ENCODE peak calls at places on chromosomes 6 and 20, in six cellular contexts. R is cardiac muscle cell, Z is pancreas, Q is GM23248, N is cardiac fibroblast, B is fibroblast of lung. W is an unnamed sample.

GRCh38 chr6:32196682-32197616 is 4.5 kb upstream of the GPSM3 start:
- DNase-seq in R (no peak), B (no peak), Q (peak; percentile 45), N (peak; percentile 28), Z (no peak), W (peak; percentile 38)

GRCh38 chr6:36272234-36272633 is 2.4 kb downstream of the PNPLA1 start:
- DNase-seq in Q (no peak), Z (no peak), R (no peak), N (no peak), B (no peak), W (no peak)

GRCh38 chr6:34517461-34517868 is 38.7 kb downstream of the SPDEF start:
- DNase-seq in N (no peak), Q (no peak), R (no peak), B (no peak), Z (no peak), W (no peak)

GRCh38 chr6:108564178-108564577 is 3.5 kb downstream of the FOXO3 start:
- DNase-seq in N (peak; percentile 97), Z (no peak), Q (peak; percentile 95), B (peak; percentile 93), R (no peak), W (peak; percentile 79)

GRCh38 chr6:150267686-150268561 is 100.9 kb upstream of the IYD start:
- DNase-seq in B (peak; percentile 52), R (no peak), N (peak; percentile 74), Z (no peak), Q (peak; percentile 96), W (peak; percentile 74)

GRCh38 chr20:37475258-37475657 is 45.8 kb upstream of the NNAT start:
- DNase-seq in B (no peak), Z (no peak), Q (no peak), N (no peak), R (no peak), W (no peak)

GRCh38 chr6:25341923-25342619 is 62.9 kb downstream of the CARMIL1 start:
- DNase-seq in B (no peak), Z (no peak), Q (no peak), R (no peak), N (no peak), W (no peak)

GRCh38 chr20:50475879-50476292 is 34.3 kb upstream of the PTPN1 start:
- DNase-seq in R (no peak), Q (peak; percentile 44), N (peak; percentile 61), B (peak; percentile 61), Z (no peak), W (peak; percentile 65)

GRCh38 chr6:47810885-47811284 is 29.1 kb downstream of the OPN5 start:
- DNase-seq in Q (no peak), Z (no peak), N (no peak), R (no peak), B (no peak), W (no peak)

GRCh38 chr6:52590634-52590985 is 13.8 kb upstream of the TRAM2 start:
- DNase-seq in R (no peak), Z (no peak), Q (peak; percentile 87), B (peak; percentile 71), N (peak; percentile 93), W (peak; percentile 82)

GRCh38 chr6:145544031-145544430 is 191.3 kb downstream of the EPM2A start:
- DNase-seq in N (peak; percentile 84), Q (peak; percentile 74), Z (no peak), R (no peak), B (peak; percentile 76), W (peak; percentile 65)

GRCh38 chr6:21601341-21601740 is 7.8 kb downstream of the SOX4 start:
- DNase-seq in B (no peak), R (no peak), N (no peak), Z (no peak), Q (no peak), W (no peak)

GRCh38 chr6:9292975-9293374 is 857.6 kb upstream of the SLC35B3 start:
- DNase-seq in Z (no peak), N (no peak), Q (no peak), R (no peak), B (peak; percentile 15), W (peak; percentile 3)

GRCh38 chr6:38212579-38212978 is 393.1 kb downstream of the ZFAND3 start:
- DNase-seq in N (peak; percentile 24), Q (no peak), Z (no peak), B (no peak), R (peak; percentile 10), W (no peak)

GRCh38 chr20:31713312-31714049 is 9.2 kb downstream of the BCL2L1 start:
- DNase-seq in Z (peak; percentile 42), N (peak; percentile 97), B (peak; percentile 91), Q (peak; percentile 95), R (no peak), W (peak; percentile 91)

GRCh38 chr6:109202409-109203264 is 107.3 kb downstream of the CEP57L1 start:
- DNase-seq in Q (peak; percentile 60), Z (no peak), N (peak; percentile 19), B (no peak), R (no peak), W (no peak)

GRCh38 chr6:132614554-132614953 is 9.5 kb downstream of the TAAR2 start:
- DNase-seq in Z (no peak), N (peak; percentile 1), R (no peak), B (no peak), Q (no peak), W (no peak)

GRCh38 chr6:94349227-94349626 is 929.9 kb upstream of the EPHA7 start:
- DNase-seq in Z (no peak), R (no peak), B (no peak), Q (no peak), N (no peak), W (no peak)

GRCh38 chr6:24283043-24283985 is 74.5 kb downstream of the DCDC2 start:
- DNase-seq in N (peak; percentile 84), Q (peak; percentile 86), Z (peak; percentile 79), B (peak; percentile 72), R (peak; percentile 91), W (peak; percentile 92)
- H3K4me3 ChIP-seq in N (no peak overlapping the region), Q (peak overlapping the region; percentile 56), Z (peak overlapping the region; percentile 3), B (peak overlapping the region; percentile 21), R (no peak overlapping the region), W (peak overlapping the region; percentile 21)

GRCh38 chr20:1396702-1397101 is 3.8 kb upstream of the FKBP1A start:
- DNase-seq in N (no peak), R (no peak), Z (no peak), B (no peak), Q (no peak), W (no peak)
- H3K4me3 ChIP-seq in N (no peak overlapping the region), R (no peak overlapping the region), Z (no peak overlapping the region), B (no peak overlapping the region), Q (no peak overlapping the region), W (no peak overlapping the region)

GRCh38 chr6:117617766-117618035 is 15.4 kb upstream of the GOPC start:
- DNase-seq in R (no peak), N (no peak), Q (no peak), B (no peak), Z (no peak), W (no peak)

GRCh38 chr6:117613920-117614535 is 11.7 kb upstream of the GOPC start:
- DNase-seq in N (peak; percentile 9), B (no peak), Z (no peak), Q (peak; percentile 65), R (no peak), W (no peak)

GRCh38 chr6:117616971-117617765 is 14.9 kb upstream of the GOPC start:
- DNase-seq in R (no peak), Z (no peak), Q (no peak), B (no peak), N (no peak), W (no peak)

GRCh38 chr6:117619178-117619577 is 16.9 kb upstream of the GOPC start:
- DNase-seq in N (no peak), Z (no peak), B (no peak), Q (no peak), R (no peak), W (no peak)

GRCh38 chr6:117615981-117616961 is 14.0 kb upstream of the GOPC start:
- DNase-seq in N (peak; percentile 9), Z (no peak), R (no peak), B (no peak), Q (peak; percentile 8), W (no peak)
- H3K4me3 ChIP-seq in N (no peak overlapping the region), Z (no peak overlapping the region), R (no peak overlapping the region), B (no peak overlapping the region), Q (no peak overlapping the region), W (no peak overlapping the region)

DNA sequence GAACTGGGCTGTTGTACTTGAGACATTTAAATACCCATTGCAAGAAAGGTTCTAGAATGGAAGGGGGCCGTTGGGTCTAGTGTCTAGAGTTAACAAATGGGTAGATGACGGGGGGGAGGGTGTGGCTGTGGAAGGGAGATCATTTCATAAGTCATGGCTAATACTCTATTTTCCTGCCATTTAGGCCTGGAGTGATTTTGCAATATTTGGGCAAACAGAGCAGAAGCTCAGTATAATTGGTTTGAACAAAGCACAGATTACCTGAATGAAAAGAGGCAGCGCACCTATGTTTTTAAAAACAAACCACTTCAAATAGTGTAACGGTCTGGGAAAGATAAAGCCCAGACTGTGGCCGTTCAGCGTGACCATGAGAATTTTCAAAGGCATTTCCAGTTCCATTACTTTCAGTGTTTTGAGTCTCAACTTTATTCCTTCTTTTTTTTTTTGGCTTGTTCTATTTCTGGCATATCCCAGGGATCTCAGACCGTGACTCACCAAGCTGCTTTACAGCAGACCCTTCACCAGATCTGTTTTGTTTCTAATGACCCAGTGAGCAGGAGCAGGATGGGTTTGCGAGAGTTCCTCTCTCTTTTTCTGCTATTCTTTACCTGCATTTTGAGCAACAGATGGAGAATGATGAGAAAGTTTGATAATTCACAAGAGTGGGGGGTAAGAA is 73.7 kb downstream of the LYRM2 start:
- DNase-seq in R (peak; percentile 34), B (no peak), Z (no peak), Q (no peak), N (no peak), W (no peak)
- H3K4me3 ChIP-seq in R (no peak overlapping the region), B (no peak overlapping the region), Z (no peak overlapping the region), Q (no peak overlapping the region), N (no peak overlapping the region), W (no peak overlapping the region)

DNA sequence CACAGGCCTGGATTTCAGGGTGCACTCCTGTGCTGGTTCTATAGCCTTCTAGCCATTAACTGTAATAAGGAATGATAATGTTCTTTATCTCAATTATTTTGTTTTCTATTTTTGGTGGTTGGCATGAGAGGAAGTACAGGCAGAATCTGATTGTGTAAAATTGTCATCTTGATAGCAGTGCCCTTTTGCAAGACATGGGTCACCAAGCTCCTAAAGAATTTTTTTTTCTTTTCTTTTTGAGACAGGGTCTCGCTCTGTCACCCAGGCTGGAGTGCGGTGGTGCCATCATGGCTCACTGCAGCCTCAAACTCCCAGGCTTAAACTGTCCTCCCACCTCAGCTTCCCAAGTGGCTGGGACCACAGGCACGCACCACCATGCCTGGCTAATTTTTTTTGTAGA is 206.7 kb upstream of the JARID2 start:
- DNase-seq in Z (no peak), B (no peak), N (no peak), R (no peak), Q (no peak), W (no peak)
- H3K4me3 ChIP-seq in Z (no peak overlapping the region), B (no peak overlapping the region), N (no peak overlapping the region), R (no peak overlapping the region), Q (no peak overlapping the region), W (no peak overlapping the region)

DNA sequence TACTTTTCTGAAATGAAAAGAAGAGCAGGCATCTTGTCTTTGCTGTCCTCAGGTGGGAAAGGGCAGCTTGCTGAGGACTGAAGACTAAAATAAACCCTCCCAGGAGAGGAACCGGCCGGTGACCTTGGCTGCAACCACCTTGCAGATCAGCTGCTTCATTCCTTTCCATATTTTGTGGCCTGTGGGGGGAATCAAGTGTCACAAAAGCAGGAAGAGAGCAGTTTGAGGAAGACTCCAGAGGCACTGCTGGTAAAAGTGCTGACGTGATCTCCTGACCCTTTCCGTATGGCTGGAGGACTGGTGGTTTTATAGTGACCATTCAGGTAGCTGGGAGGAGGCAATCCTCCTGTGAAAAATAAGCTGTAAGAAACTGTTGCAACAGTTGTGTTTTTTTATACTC is 157.0 kb downstream of the PLCB4 start:
- DNase-seq in R (peak; percentile 71), N (no peak), B (no peak), Z (no peak), Q (no peak), W (no peak)
- H3K4me3 ChIP-seq in R (no peak overlapping the region), N (no peak overlapping the region), B (no peak overlapping the region), Z (no peak overlapping the region), Q (no peak overlapping the region), W (no peak overlapping the region)

W was measured in fibroblast of pulmonary artery.